ENCODE peak calls at places on chromosomes 12 and 14, in four cellular contexts. C is mammary epithelial cell, T is spleen, Z is endodermal cell. G is an unnamed sample.

GRCh38 chr12:105214141-105214540 is 21.8 kb downstream of the APPL2 start:
- DNase-seq in C (peak; percentile 23), T (no peak), Z (no peak), G (no peak)

GRCh38 chr12:30830751-30831150 is 76.0 kb upstream of the CAPRIN2 start:
- DNase-seq in C (no peak), T (no peak), Z (peak; percentile 34), G (no peak)

GRCh38 chr12:86158956-86159355 is 97.2 kb downstream of the MGAT4C start:
- DNase-seq in C (peak; percentile 3), T (no peak), Z (no peak), G (no peak)

GRCh38 chr12:124390442-124391116 is 95.7 kb downstream of the RFLNA start:
- DNase-seq in C (no peak), T (peak; percentile 88), Z (no peak), G (no peak)

GRCh38 chr12:14315501-14315900 is 50.0 kb upstream of the ATF7IP start:
- DNase-seq in C (no peak), T (no peak), Z (no peak), G (no peak)

GRCh38 chr14:63727231-63727735 is 582 bp downstream of the SGPP1 start:
- DNase-seq in C (peak; percentile 42), T (peak; percentile 86), Z (peak; percentile 81), G (peak; percentile 38)

GRCh38 chr12:105920161-105920684 is 218.5 kb downstream of the NUAK1 start:
- DNase-seq in C (peak; percentile 92), T (no peak), Z (no peak), G (no peak)

GRCh38 chr14:92880851-92881250 is 42.1 kb upstream of the CHGA start:
- DNase-seq in C (peak; percentile 58), T (no peak), Z (peak; percentile 75), G (no peak)

GRCh38 chr12:65152012-65152411 is 17.4 kb upstream of the LEMD3 start:
- DNase-seq in C (peak; percentile 69), T (no peak), Z (no peak), G (no peak)

GRCh38 chr14:34843011-34843554 is 32.1 kb downstream of the BAZ1A start:
- DNase-seq in C (peak; percentile 97), T (no peak), Z (peak; percentile 44), G (no peak)

GRCh38 chr12:25276199-25276937 is 25.6 kb upstream of the KRAS start:
- DNase-seq in C (peak; percentile 93), T (no peak), Z (no peak), G (no peak)

GRCh38 chr14:101561145-101561896 is at the start of gene DIO3:
- DNase-seq in C (no peak), T (peak; percentile 47), Z (peak; percentile 96), G (no peak)

GRCh38 chr14:58414845-58415244 is 12.5 kb downstream of the TIMM9 start:
- DNase-seq in C (no peak), T (no peak), Z (peak; percentile 71), G (no peak)

GRCh38 chr12:65534105-65534841 is 255.8 kb downstream of the MSRB3 start:
- DNase-seq in C (no peak), T (no peak), Z (no peak), G (no peak)

GRCh38 chr12:126908765-126909142 is 1358.2 kb upstream of the TMEM132C start:
- DNase-seq in C (no peak), T (no peak), Z (no peak), G (no peak)

GRCh38 chr14:89618821-89619551 is 202.0 kb upstream of the FOXN3 start:
- DNase-seq in C (peak; percentile 41), T (peak; percentile 95), Z (peak; percentile 91), G (peak; percentile 55)

GRCh38 chr12:43937947-43938346 is 102.1 kb downstream of the TMEM117 start:
- DNase-seq in C (peak; percentile 2), T (no peak), Z (peak; percentile 54), G (no peak)

GRCh38 chr14:101027291-101027690 is 123.8 kb upstream of the RTL1 start:
- DNase-seq in C (no peak), T (peak; percentile 24), Z (no peak), G (no peak)

GRCh38 chr12:31715283-31715825 is 13.5 kb downstream of the AMN1 start:
- DNase-seq in C (no peak), T (no peak), Z (no peak), G (no peak)

GRCh38 chr14:81331229-81332026 is 68.7 kb downstream of the STON2 start:
- DNase-seq in C (peak; percentile 29), T (no peak), Z (no peak), G (no peak)

GRCh38 chr14:99809376-99809775 is 16.2 kb downstream of the EML1 start:
- DNase-seq in C (no peak), T (no peak), Z (no peak), G (no peak)

GRCh38 chr12:109203480-109203879 is 87.1 kb downstream of the ACACB start:
- DNase-seq in C (no peak), T (peak; percentile 30), Z (no peak), G (no peak)

GRCh38 chr14:36655054-36655381 is 6.6 kb upstream of the PAX9 start:
- DNase-seq in C (no peak), T (no peak), Z (peak; percentile 57), G (no peak)

GRCh38 chr12:4621511-4621910 is 27.3 kb downstream of the AKAP3 start:
- DNase-seq in C (peak; percentile 3), T (no peak), Z (no peak), G (no peak)

GRCh38 chr12:95633049-95633545 is 81.8 kb upstream of the USP44 start:
- DNase-seq in C (peak; percentile 99), T (no peak), Z (no peak), G (no peak)

GRCh38 chr12:11822071-11822818 is 172.8 kb downstream of the ETV6 start:
- DNase-seq in C (peak; percentile 73), T (no peak), Z (no peak), G (no peak)

GRCh38 chr14:94673781-94674231 is 61.6 kb downstream of the SERPINA3 start:
- DNase-seq in C (no peak), T (no peak), Z (no peak), G (no peak)

GRCh38 chr12:126582231-126582630 is 1517.0 kb downstream of the AACS start:
- DNase-seq in C (no peak), T (no peak), Z (no peak), G (no peak)

GRCh38 chr12:107404981-107405380 is 280.6 kb upstream of the PWP1 start:
- DNase-seq in C (peak; percentile 65), T (no peak), Z (peak; percentile 84), G (no peak)

GRCh38 chr14:38553586-38553985 is 297.7 kb upstream of the CLEC14A start:
- DNase-seq in C (no peak), T (no peak), Z (no peak), G (no peak)

GRCh38 chr14:99853206-99853605 is 60.0 kb downstream of the EML1 start:
- DNase-seq in C (no peak), T (no peak), Z (no peak), G (no peak)

DNA sequence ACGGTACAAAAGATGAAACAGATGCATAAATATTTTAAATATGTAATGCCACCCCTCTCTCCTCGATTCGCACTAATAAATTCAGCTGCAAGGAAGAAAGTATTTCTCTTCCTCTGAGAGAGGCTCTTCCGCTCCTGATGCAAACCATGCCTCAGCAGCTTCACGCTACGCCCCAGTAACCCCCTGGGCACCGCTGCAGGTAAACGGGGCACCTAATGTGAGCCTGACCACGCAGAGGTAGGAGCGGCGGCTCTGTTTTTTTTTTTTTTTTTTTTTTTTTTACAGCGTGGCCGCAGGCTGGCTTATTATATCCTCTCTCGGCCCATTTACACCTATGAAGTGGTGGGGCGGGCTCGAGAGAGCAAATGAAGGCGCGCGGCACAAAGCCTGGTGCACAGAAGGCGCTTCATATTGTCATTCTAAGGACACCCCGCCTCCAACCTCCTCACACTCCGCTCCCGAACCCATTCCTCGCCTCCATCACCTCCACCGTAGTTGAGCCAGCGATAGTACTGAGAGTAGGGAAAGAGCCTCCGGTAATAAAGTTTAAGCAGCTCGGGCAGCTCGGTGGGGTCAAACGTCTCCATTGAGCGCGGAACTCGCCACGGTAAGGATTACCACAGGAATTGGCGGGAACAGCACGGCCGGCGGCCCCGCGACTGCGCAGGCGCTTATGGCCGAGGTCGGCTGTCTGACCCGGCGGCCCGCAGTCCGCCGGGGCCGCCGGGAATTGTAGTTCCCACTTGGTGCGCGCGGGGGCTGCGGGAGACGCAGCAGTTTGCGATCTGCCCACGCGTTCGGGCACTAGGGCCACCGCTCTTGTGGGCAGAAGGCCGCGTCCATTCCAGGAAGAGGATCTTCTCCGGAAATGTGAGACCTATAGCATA is at the start of gene PRIM1:
- DNase-seq in C (peak; percentile 78), T (peak; percentile 94), Z (peak; percentile 97), G (peak; percentile 69)
- TF ChIP-seq CTCF in C (peak; percentile 23), T (peak; percentile 26), Z (peak; percentile 39), G (peak; percentile 41)

DNA sequence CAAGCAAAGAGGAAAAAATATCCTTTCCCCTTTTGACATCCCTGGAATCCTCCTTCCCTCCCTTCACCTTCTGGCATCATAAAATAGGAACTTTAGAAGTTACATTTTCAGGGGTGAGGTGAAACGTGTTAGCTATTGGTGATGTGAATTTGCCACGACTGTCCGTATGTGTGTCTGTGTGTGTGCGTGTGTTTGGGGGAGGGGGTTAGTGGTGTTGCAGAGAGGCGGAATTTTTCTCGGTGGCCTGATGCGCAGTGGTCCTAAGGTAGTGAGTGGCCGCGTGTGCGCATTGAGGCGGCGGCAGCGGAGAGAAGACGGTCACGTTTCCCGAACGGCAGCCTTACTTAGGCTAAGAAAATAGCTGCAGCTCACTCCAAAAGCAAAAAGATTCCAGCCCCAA is 4.5 kb downstream of the FLRT2 start:
- DNase-seq in C (peak; percentile 25), T (no peak), Z (peak; percentile 62), G (no peak)
- H3K27me3 ChIP-seq in C (no peaks in the 10 kb centered on the region), T (peaks cover 61% of the 10 kb centered on the region), Z (peaks cover 14% of the 10 kb centered on the region), G (peaks cover 52% of the 10 kb centered on the region)

GRCh38 chr12:130086777-130087176 is 75.5 kb upstream of the FZD10 start:
- DNase-seq in C (no peak), T (no peak), Z (no peak), G (no peak)

GRCh38 chr12:130086248-130086647 is 76.0 kb upstream of the FZD10 start:
- DNase-seq in C (no peak), T (no peak), Z (no peak), G (no peak)

GRCh38 chr12:130084359-130084758 is 77.9 kb upstream of the FZD10 start:
- DNase-seq in C (no peak), T (no peak), Z (no peak), G (no peak)

GRCh38 chr12:130088509-130088908 is 73.8 kb upstream of the FZD10 start:
- DNase-seq in C (no peak), T (no peak), Z (peak; percentile 26), G (no peak)

DNA sequence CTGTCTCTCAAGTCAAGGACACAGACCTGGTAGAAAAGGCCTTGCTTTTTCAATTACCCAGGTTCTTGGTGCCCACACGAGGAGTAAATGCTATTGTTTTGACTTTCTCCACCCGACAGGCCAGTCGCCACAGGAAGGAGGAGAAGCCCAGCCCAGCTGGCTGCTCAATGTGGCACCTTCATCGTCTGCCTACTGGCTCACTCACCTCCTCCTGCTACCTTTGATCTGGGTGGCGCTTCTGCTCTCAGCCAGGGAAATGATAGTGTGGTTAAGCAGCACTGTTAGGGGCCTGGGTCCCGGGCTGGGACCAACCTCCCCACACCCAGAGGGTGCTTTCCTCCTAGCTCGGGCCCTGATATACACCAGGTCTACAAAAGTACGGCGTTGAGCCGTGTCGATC is 75.0 kb upstream of the FZD10 start:
- DNase-seq in C (no peak), T (no peak), Z (no peak), G (no peak)
- H3K9me3 ChIP-seq in C (peaks cover 50% of the 10 kb centered on the region), T (no peaks in the 10 kb centered on the region), Z (no peaks in the 10 kb centered on the region), G (no peaks in the 10 kb centered on the region)

DNA sequence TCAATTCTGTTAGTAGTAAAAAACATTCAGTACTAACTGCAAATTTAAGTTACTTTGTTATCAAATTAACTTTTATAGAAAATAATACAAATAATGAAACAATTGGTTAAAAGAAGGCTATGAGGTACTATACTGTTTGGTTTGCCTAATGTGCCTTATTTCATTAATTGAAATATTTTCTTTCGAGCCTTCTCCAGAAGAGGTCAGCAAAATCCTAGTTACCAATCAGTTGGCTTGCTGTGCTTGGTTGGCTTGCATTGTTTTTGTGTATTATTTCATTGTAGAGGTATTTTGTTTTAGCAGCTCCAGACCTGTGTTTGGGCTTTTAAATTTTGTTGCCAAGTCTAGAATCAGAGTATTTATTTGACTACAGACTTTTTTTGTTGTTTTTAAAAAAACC is 68.5 kb downstream of the AEBP2 start:
- DNase-seq in C (peak; percentile 16), T (no peak), Z (no peak), G (no peak)
- TF ChIP-seq CTCF in C (peak; percentile 31), T (no peak), Z (peak; percentile 34), G (no peak)